ENCODE peak calls at places on chromosomes 7 and 10, in six cellular contexts. H, C, M, I, K and Y are unnamed samples.

GRCh38 chr10:59680199-59680598 is 29.5 kb downstream of the SLC16A9 start:
- DNase-seq in H (no peak), C (no peak), M (no peak), I (no peak), K (no peak), Y (no peak)

GRCh38 chr7:11170160-11170559 is 196.5 kb downstream of the PHF14 start:
- DNase-seq in H (no peak), C (no peak), M (no peak), I (peak), K (no peak), Y (no peak)

GRCh38 chr10:60964257-60965235 is 20.6 kb upstream of the RHOBTB1 start:
- DNase-seq in H (no peak), C (peak), M (peak), I (peak), K (peak), Y (peak)

GRCh38 chr7:112537822-112538221 is 57.0 kb downstream of the LSMEM1 start:
- DNase-seq in H (no peak), C (peak), M (peak), I (no peak), K (no peak), Y (no peak)

GRCh38 chr7:98669417-98670015 is 52.4 kb downstream of the NPTX2 start:
- DNase-seq in H (no peak), C (no peak), M (no peak), I (no peak), K (no peak), Y (no peak)

GRCh38 chr10:26840938-26841732 is 19.6 kb downstream of the ABI1 start:
- DNase-seq in H (no peak), C (peak), M (no peak), I (no peak), K (no peak), Y (peak)

GRCh38 chr10:92690211-92691041 is 671 bp downstream of the HHEX start:
- DNase-seq in H (no peak), C (no peak), M (peak), I (no peak), K (peak), Y (peak)

GRCh38 chr10:122648599-122649428 is 50.8 kb downstream of the C10orf120 start:
- DNase-seq in H (peak), C (no peak), M (peak), I (peak), K (peak), Y (peak)

GRCh38 chr10:59970396-59971368 is 64.3 kb upstream of the CCDC6 start:
- DNase-seq in H (no peak), C (no peak), M (no peak), I (no peak), K (no peak), Y (peak)

GRCh38 chr10:95196053-95196452 is 2.0 kb downstream of the ACSM6 start:
- DNase-seq in H (no peak), C (no peak), M (no peak), I (peak), K (peak), Y (no peak)

GRCh38 chr10:12510566-12510965 is 161.2 kb downstream of the CAMK1D start:
- DNase-seq in H (no peak), C (no peak), M (no peak), I (peak), K (no peak), Y (no peak)